ENCODE peak calls at places on chromosomes 13 and 19, in four cellular contexts. One of them, this sample, is unnamed.

GRCh38 chr13:31756346-31756745 is 17.0 kb downstream of the RXFP2 start:
- DNase-seq in heart right ventricle: no peak
- DNase-seq in CD8-positive, alpha-beta T cell: no peak
- DNase-seq in GM12878: no peak
- DNase-seq in this sample: no peak

GRCh38 chr19:11856568-11857264 is 8.2 kb downstream of the ZNF439 start:
- DNase-seq in heart right ventricle: no peak
- DNase-seq in CD8-positive, alpha-beta T cell: no peak
- DNase-seq in GM12878: no peak
- DNase-seq in this sample: no peak

GRCh38 chr19:43641333-43641732 is 1.7 kb upstream of the CADM4 start:
- DNase-seq in heart right ventricle: no peak
- DNase-seq in CD8-positive, alpha-beta T cell: no peak
- DNase-seq in GM12878: no peak
- DNase-seq in this sample: no peak

GRCh38 chr19:40282920-40283319 is 2.2 kb downstream of the AKT2 start:
- DNase-seq in heart right ventricle: no peak
- DNase-seq in CD8-positive, alpha-beta T cell: no peak
- DNase-seq in GM12878: no peak
- DNase-seq in this sample: no peak

GRCh38 chr19:35392742-35393350 is 22.0 kb downstream of the GPR42 start:
- DNase-seq in heart right ventricle: no peak
- DNase-seq in CD8-positive, alpha-beta T cell: no peak
- DNase-seq in GM12878: no peak
- DNase-seq in this sample: no peak

GRCh38 chr19:4537953-4538600 is 1.8 kb downstream of the LRG1 start:
- DNase-seq in heart right ventricle: no peak
- DNase-seq in CD8-positive, alpha-beta T cell: no peak
- DNase-seq in GM12878: no peak
- DNase-seq in this sample: no peak

GRCh38 chr13:71578048-71578447 is 289.0 kb downstream of the DACH1 start:
- DNase-seq in heart right ventricle: no peak
- DNase-seq in CD8-positive, alpha-beta T cell: no peak
- DNase-seq in GM12878: no peak
- DNase-seq in this sample: no peak

GRCh38 chr13:43136940-43137574 is 113.7 kb downstream of the DNAJC15 start:
- DNase-seq in heart right ventricle: no peak
- DNase-seq in CD8-positive, alpha-beta T cell: no peak
- DNase-seq in GM12878: no peak
- DNase-seq in this sample: no peak

GRCh38 chr13:64855506-64855905 is 2374.6 kb downstream of the PCDH9 start:
- DNase-seq in heart right ventricle: no peak
- DNase-seq in CD8-positive, alpha-beta T cell: no peak
- DNase-seq in GM12878: no peak
- DNase-seq in this sample: no peak

GRCh38 chr19:5436101-5436947 is 18.9 kb upstream of the ZNRF4 start:
- DNase-seq in heart right ventricle: no peak
- DNase-seq in CD8-positive, alpha-beta T cell: no peak
- DNase-seq in GM12878: no peak
- DNase-seq in this sample: no peak

GRCh38 chr13:45564108-45564507 is 51.4 kb downstream of the ERICH6B start:
- DNase-seq in heart right ventricle: no peak
- DNase-seq in CD8-positive, alpha-beta T cell: no peak
- DNase-seq in GM12878: no peak
- DNase-seq in this sample: no peak

GRCh38 chr13:20901668-20902437 is 693 bp downstream of the XPO4 start:
- DNase-seq in heart right ventricle: peak
- DNase-seq in CD8-positive, alpha-beta T cell: no peak
- DNase-seq in GM12878: no peak
- DNase-seq in this sample: no peak

GRCh38 chr13:110119943-110120905 is 186.7 kb downstream of the COL4A1 start:
- DNase-seq in heart right ventricle: no peak
- DNase-seq in CD8-positive, alpha-beta T cell: no peak
- DNase-seq in GM12878: no peak
- DNase-seq in this sample: no peak

GRCh38 chr13:29909975-29910674 is 59.7 kb upstream of the UBL3 start:
- DNase-seq in heart right ventricle: no peak
- DNase-seq in CD8-positive, alpha-beta T cell: no peak
- DNase-seq in GM12878: no peak
- DNase-seq in this sample: no peak

GRCh38 chr13:19059016-19059780 is 122.4 kb downstream of the TUBA3C start:
- DNase-seq in heart right ventricle: no peak
- DNase-seq in CD8-positive, alpha-beta T cell: no peak
- DNase-seq in GM12878: no peak
- DNase-seq in this sample: no peak

GRCh38 chr13:78102121-78102677 is 183.6 kb upstream of the EDNRB start:
- DNase-seq in heart right ventricle: peak
- DNase-seq in CD8-positive, alpha-beta T cell: no peak
- DNase-seq in GM12878: peak
- DNase-seq in this sample: no peak

GRCh38 chr13:100875392-100876043 is 200.9 kb upstream of the TMTC4 start:
- DNase-seq in heart right ventricle: no peak
- DNase-seq in CD8-positive, alpha-beta T cell: no peak
- DNase-seq in GM12878: peak
- DNase-seq in this sample: no peak

GRCh38 chr19:9917322-9917721 is 19.0 kb downstream of the OLFM2 start:
- DNase-seq in heart right ventricle: peak
- DNase-seq in CD8-positive, alpha-beta T cell: no peak
- DNase-seq in GM12878: no peak
- DNase-seq in this sample: no peak

GRCh38 chr19:1221141-1221903 is 15.7 kb downstream of the STK11 start:
- DNase-seq in heart right ventricle: peak
- DNase-seq in CD8-positive, alpha-beta T cell: no peak
- DNase-seq in GM12878: no peak
- DNase-seq in this sample: no peak

GRCh38 chr13:103556681-103557080 is 490.5 kb upstream of the SLC10A2 start:
- DNase-seq in heart right ventricle: no peak
- DNase-seq in CD8-positive, alpha-beta T cell: no peak
- DNase-seq in GM12878: no peak
- DNase-seq in this sample: no peak

GRCh38 chr13:23427342-23428182 is 5.9 kb downstream of the SACS start:
- DNase-seq in heart right ventricle: peak
- DNase-seq in CD8-positive, alpha-beta T cell: no peak
- DNase-seq in GM12878: no peak
- DNase-seq in this sample: peak

GRCh38 chr13:57633950-57634828 is 2.6 kb downstream of the PCDH17 start:
- DNase-seq in heart right ventricle: peak
- DNase-seq in CD8-positive, alpha-beta T cell: no peak
- DNase-seq in GM12878: no peak
- DNase-seq in this sample: no peak
- H3K4me3 ChIP-seq in heart right ventricle: peak
- H3K4me3 ChIP-seq in CD8-positive, alpha-beta T cell: no peak
- H3K4me3 ChIP-seq in GM12878: no peak
- H3K4me3 ChIP-seq in this sample: peak

GRCh38 chr19:19647037-19647835 is 3.8 kb upstream of the GMIP start:
- DNase-seq in heart right ventricle: no peak
- DNase-seq in CD8-positive, alpha-beta T cell: no peak
- DNase-seq in GM12878: no peak
- DNase-seq in this sample: no peak

GRCh38 chr19:19645233-19645870 is 1.9 kb upstream of the GMIP start:
- DNase-seq in heart right ventricle: no peak
- DNase-seq in CD8-positive, alpha-beta T cell: no peak
- DNase-seq in GM12878: no peak
- DNase-seq in this sample: no peak

GRCh38 chr19:19644054-19644388 is 564 bp upstream of the GMIP start:
- DNase-seq in heart right ventricle: no peak
- DNase-seq in CD8-positive, alpha-beta T cell: no peak
- DNase-seq in GM12878: no peak
- DNase-seq in this sample: no peak

GRCh38 chr19:19643158-19644053 is at the start of gene GMIP:
- DNase-seq in heart right ventricle: peak
- DNase-seq in CD8-positive, alpha-beta T cell: peak
- DNase-seq in GM12878: no peak
- DNase-seq in this sample: no peak

GRCh38 chr19:19642506-19643157 is 825 bp downstream of the GMIP start:
- DNase-seq in heart right ventricle: no peak
- DNase-seq in CD8-positive, alpha-beta T cell: no peak
- DNase-seq in GM12878: no peak
- DNase-seq in this sample: no peak
- H3K27ac ChIP-seq in heart right ventricle: peak
- H3K27ac ChIP-seq in CD8-positive, alpha-beta T cell: peak
- H3K27ac ChIP-seq in GM12878: peak
- H3K27ac ChIP-seq in this sample: no peak

GRCh38 chr13:92354583-92354982 is 872.0 kb upstream of the GPC6 start:
- DNase-seq in heart right ventricle: no peak
- DNase-seq in CD8-positive, alpha-beta T cell: no peak
- DNase-seq in GM12878: no peak
- DNase-seq in this sample: no peak

GRCh38 chr13:92355213-92355612 is 871.4 kb upstream of the GPC6 start:
- DNase-seq in heart right ventricle: no peak
- DNase-seq in CD8-positive, alpha-beta T cell: no peak
- DNase-seq in GM12878: no peak
- DNase-seq in this sample: no peak
- TF ChIP-seq CTCF in heart right ventricle: peak
- TF ChIP-seq CTCF in CD8-positive, alpha-beta T cell: no peak
- TF ChIP-seq CTCF in GM12878: no peak
- TF ChIP-seq CTCF in this sample: no peak

GRCh38 chr19:49474545-49474930 is 523 bp downstream of the FLT3LG start:
- DNase-seq in heart right ventricle: no peak
- DNase-seq in CD8-positive, alpha-beta T cell: no peak
- DNase-seq in GM12878: no peak
- DNase-seq in this sample: no peak
- H3K4me3 ChIP-seq in heart right ventricle: peak
- H3K4me3 ChIP-seq in CD8-positive, alpha-beta T cell: peak
- H3K4me3 ChIP-seq in GM12878: peak
- H3K4me3 ChIP-seq in this sample: peak

GRCh38 chr19:2582984-2583956 is 107.3 kb downstream of the GADD45B start:
- DNase-seq in heart right ventricle: no peak
- DNase-seq in CD8-positive, alpha-beta T cell: no peak
- DNase-seq in GM12878: no peak
- DNase-seq in this sample: no peak

GRCh38 chr19:2589441-2589840 is 113.1 kb downstream of the GNG7 start:
- DNase-seq in heart right ventricle: no peak
- DNase-seq in CD8-positive, alpha-beta T cell: no peak
- DNase-seq in GM12878: no peak
- DNase-seq in this sample: no peak

GRCh38 chr19:2584002-2584401 is 108.1 kb downstream of the GADD45B start:
- DNase-seq in heart right ventricle: no peak
- DNase-seq in CD8-positive, alpha-beta T cell: no peak
- DNase-seq in GM12878: no peak
- DNase-seq in this sample: no peak

GRCh38 chr19:2587001-2587719 is 111.2 kb downstream of the GADD45B start:
- DNase-seq in heart right ventricle: no peak
- DNase-seq in CD8-positive, alpha-beta T cell: no peak
- DNase-seq in GM12878: no peak
- DNase-seq in this sample: no peak

GRCh38 chr19:2586196-2586595 is 110.3 kb downstream of the GADD45B start:
- DNase-seq in heart right ventricle: no peak
- DNase-seq in CD8-positive, alpha-beta T cell: no peak
- DNase-seq in GM12878: no peak
- DNase-seq in this sample: no peak
- H3K27ac ChIP-seq in heart right ventricle: no peak
- H3K27ac ChIP-seq in CD8-positive, alpha-beta T cell: no peak
- H3K27ac ChIP-seq in GM12878: no peak
- H3K27ac ChIP-seq in this sample: no peak

This sample was measured in thoracic aorta.